ENCODE peak calls at places on chromosomes 6 and 20, in six cellular contexts. I is CD8-positive, alpha-beta memory T cell; W is CD8-positive, alpha-beta T cell; H is suprapubic skin; A is A549; R is stomach. P is an unnamed sample.

GRCh38 chr20:49712918-49713778 is 530 bp downstream of the B4GALT5 start:
- DNase-seq in I (peak; percentile 45), W (peak; percentile 1), H (peak; percentile 77), A (no peak), R (peak; percentile 44), P (peak; percentile 60)

GRCh38 chr6:45116714-45117410 is 211.3 kb upstream of the RUNX2 start:
- DNase-seq in I (no peak), W (no peak), H (no peak), A (no peak), R (no peak), P (peak; percentile 71)

GRCh38 chr20:3046677-3047462 is 1.0 kb downstream of the MRPS26 start:
- DNase-seq in I (no peak), W (no peak), H (no peak), A (peak; percentile 53), R (peak; percentile 33), P (no peak)

GRCh38 chr6:72657798-72658197 is 35.9 kb downstream of the KCNQ5 start:
- DNase-seq in I (no peak), W (no peak), H (no peak), A (no peak), R (no peak), P (peak; percentile 64)

GRCh38 chr20:53706511-53707031 is 112.9 kb upstream of the ZNF217 start:
- DNase-seq in I (no peak), W (no peak), H (no peak), A (no peak), R (no peak), P (peak; percentile 89)

GRCh38 chr6:36305885-36306284 is 30.8 kb downstream of the BNIP5 start:
- DNase-seq in I (no peak), W (no peak), H (no peak), A (no peak), R (no peak), P (no peak)

GRCh38 chr20:39784693-39785092 is 822.5 kb downstream of the DHX35 start:
- DNase-seq in I (no peak), W (no peak), H (no peak), A (no peak), R (no peak), P (no peak)

GRCh38 chr6:16184129-16184528 is 54.3 kb upstream of the GMPR start:
- DNase-seq in I (no peak), W (no peak), H (no peak), A (peak; percentile 47), R (peak; percentile 69), P (no peak)

GRCh38 chr6:101015541-101015940 is 134.4 kb upstream of the ASCC3 start:
- DNase-seq in I (no peak), W (no peak), H (no peak), A (no peak), R (no peak), P (no peak)

GRCh38 chr20:44858959-44859358 is 26.5 kb upstream of the YWHAB start:
- DNase-seq in I (no peak), W (no peak), H (no peak), A (peak; percentile 46), R (no peak), P (no peak)

GRCh38 chr20:56359212-56360132 is 698 bp downstream of the FAM210B start:
- DNase-seq in I (no peak), W (no peak), H (peak; percentile 75), A (peak; percentile 48), R (peak; percentile 38), P (peak; percentile 79)

DNA sequence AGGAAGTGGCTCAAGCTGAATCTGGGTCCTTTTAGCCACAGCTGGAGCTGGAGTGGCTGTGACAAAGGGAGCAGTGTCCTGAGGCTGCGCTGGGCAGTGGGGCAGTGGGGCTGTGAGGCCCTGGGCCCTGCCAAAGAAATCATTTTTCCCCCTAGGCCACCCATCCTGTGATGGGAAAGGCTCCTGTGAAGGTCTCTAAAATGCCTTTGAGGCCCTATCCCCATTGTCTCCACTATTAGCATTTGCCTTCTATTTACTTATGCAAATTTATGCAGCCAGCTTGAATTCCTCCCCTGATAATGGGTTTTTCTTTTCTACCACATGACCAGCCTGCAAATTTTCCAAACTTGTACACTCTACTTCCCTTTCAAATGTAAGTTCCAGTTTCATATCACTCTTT is 539.2 kb downstream of the MEI4 start:
- DNase-seq in I (no peak), W (no peak), H (no peak), A (no peak), R (no peak), P (no peak)
- H3K9me3 ChIP-seq in I (no peaks in the 10 kb centered on the region), W (no peaks in the 10 kb centered on the region), H (no peaks in the 10 kb centered on the region), A (no peaks in the 10 kb centered on the region), R (no peaks in the 10 kb centered on the region), P (no peaks in the 10 kb centered on the region)

GRCh38 chr20:31322504-31322903 is 14.1 kb upstream of the DEFB116 start:
- DNase-seq in I (no peak), W (no peak), H (no peak), A (no peak), R (no peak), P (no peak)
- H3K9me3 ChIP-seq in I (peaks cover 6% of the 10 kb centered on the region), W (peaks cover 3% of the 10 kb centered on the region), H (peaks cover 10% of the 10 kb centered on the region), A (no peaks in the 10 kb centered on the region), R (peaks cover 42% of the 10 kb centered on the region), P (peaks cover 17% of the 10 kb centered on the region)

GRCh38 chr20:59643616-59644061 is 39.3 kb downstream of the PHACTR3 start:
- DNase-seq in I (no peak), W (no peak), H (no peak), A (no peak), R (peak; percentile 20), P (no peak)

GRCh38 chr20:59645761-59646171 is 41.4 kb downstream of the PHACTR3 start:
- DNase-seq in I (no peak), W (no peak), H (no peak), A (no peak), R (no peak), P (no peak)

GRCh38 chr20:59644371-59644939 is 40.1 kb downstream of the PHACTR3 start:
- DNase-seq in I (no peak), W (no peak), H (no peak), A (no peak), R (peak; percentile 9), P (no peak)

GRCh38 chr20:59646487-59646886 is 42.1 kb downstream of the PHACTR3 start:
- DNase-seq in I (no peak), W (no peak), H (no peak), A (no peak), R (no peak), P (no peak)

DNA sequence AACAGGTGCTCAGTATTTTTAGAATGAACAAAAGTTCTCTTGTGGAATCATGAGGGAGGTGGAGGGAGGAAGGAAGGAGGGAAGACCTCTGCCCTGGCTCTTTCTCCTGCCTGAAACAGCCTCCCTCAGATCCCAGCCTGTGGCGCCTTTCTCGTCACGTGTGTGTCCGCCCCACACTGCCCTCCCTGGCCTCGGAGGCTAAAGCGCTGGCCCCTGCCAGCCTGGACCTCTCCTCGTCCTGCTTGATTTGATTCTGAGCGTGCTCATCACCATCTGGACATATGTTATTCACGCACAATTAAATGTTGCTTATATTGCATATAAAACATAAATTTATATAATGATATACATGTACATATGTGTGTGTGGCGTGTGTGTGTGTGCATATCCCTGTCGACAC is 41.0 kb downstream of the PHACTR3 start:
- DNase-seq in I (no peak), W (no peak), H (no peak), A (no peak), R (no peak), P (no peak)
- H3K9me3 ChIP-seq in I (no peaks in the 10 kb centered on the region), W (no peaks in the 10 kb centered on the region), H (no peaks in the 10 kb centered on the region), A (no peaks in the 10 kb centered on the region), R (peaks cover 8% of the 10 kb centered on the region), P (no peaks in the 10 kb centered on the region)

DNA sequence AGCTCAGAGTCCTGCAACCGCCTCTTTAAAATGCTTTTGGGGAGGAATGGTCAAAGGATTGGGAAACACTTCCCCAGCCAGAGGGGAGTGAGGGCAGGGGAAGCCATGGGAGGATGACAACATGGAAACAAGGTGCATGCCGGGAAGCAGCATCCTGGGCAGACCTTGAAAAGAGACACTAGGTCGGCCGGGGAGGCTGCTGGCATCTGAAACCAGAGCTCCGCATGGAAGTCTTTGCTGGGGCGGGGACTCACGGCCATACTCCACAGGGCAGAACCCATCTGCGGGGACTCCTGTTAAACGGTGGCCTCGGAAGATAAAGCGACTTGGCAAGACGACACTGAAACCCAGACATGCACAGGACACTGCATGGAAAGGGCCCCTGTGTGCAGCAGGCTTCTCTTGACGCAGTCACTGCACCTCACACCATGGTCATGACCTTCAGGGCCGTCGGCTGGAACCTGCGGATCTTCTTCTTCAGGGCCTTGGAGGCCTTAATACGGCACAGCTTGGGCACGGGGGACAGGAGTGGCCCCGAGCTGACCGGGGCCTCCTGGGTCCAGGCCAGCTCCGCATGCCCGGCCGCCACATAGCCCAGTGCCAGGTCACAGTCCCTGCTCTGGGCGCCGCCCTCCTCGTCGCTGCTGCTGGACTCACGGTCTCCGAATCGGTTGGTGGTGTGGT is 12.4 kb downstream of the DACT2 start:
- DNase-seq in I (no peak), W (no peak), H (no peak), A (no peak), R (no peak), P (no peak)
- H3K9me3 ChIP-seq in I (no peaks in the 10 kb centered on the region), W (no peaks in the 10 kb centered on the region), H (no peaks in the 10 kb centered on the region), A (no peaks in the 10 kb centered on the region), R (no peaks in the 10 kb centered on the region), P (no peaks in the 10 kb centered on the region)

P was measured in adipocyte.